ENCODE peak calls at places on chromosome 12, in six cellular contexts. X is foreskin fibroblast, P is Calu3, G is KBM-7, J is iPS-NIHi11, T is M059J. C is an unnamed sample.
A peak's percentile ranks its signal among the peaks of the same experiment; 100 is the strongest.

GRCh38 chr12:53103860-53104305 is 597 bp downstream of the SOAT2 start:
- DNase-seq in X (no peak), G (peak; percentile 73), J (no peak), P (no peak), T (no peak), C (no peak)

GRCh38 chr12:44174053-44174452 is 338.2 kb downstream of the TMEM117 start:
- DNase-seq in X (no peak), G (no peak), P (no peak), J (no peak), T (no peak), C (no peak)

GRCh38 chr12:131784909-131785762 is 43.1 kb upstream of the MMP17 start:
- DNase-seq in T (peak; percentile 68), G (no peak), P (no peak), X (no peak), J (peak; percentile 35), C (no peak)

GRCh38 chr12:110312581-110313360 is 31.7 kb downstream of the ATP2A2 start:
- DNase-seq in P (peak; percentile 23), G (peak; percentile 61), T (peak; percentile 90), J (no peak), X (peak; percentile 85), C (no peak)

GRCh38 chr12:89474615-89475014 is 50.0 kb downstream of the GALNT4 start:
- DNase-seq in G (no peak), T (no peak), P (no peak), X (no peak), J (no peak), C (no peak)

GRCh38 chr12:123050331-123050809 is 69.9 kb downstream of the ARL6IP4 start:
- DNase-seq in X (peak; percentile 71), G (no peak), T (peak; percentile 94), J (no peak), P (no peak), C (no peak)

GRCh38 chr12:124388679-124389536 is 94.0 kb downstream of the RFLNA start:
- DNase-seq in T (peak; percentile 89), X (peak; percentile 95), P (no peak), J (peak; percentile 89), G (no peak), C (no peak)

GRCh38 chr12:50572275-50572674 is 67.5 kb downstream of the DIP2B start:
- DNase-seq in J (no peak), P (no peak), T (peak; percentile 74), G (peak; percentile 71), X (peak; percentile 89), C (no peak)

GRCh38 chr12:93122089-93122488 is 193.0 kb upstream of the EEA1 start:
- DNase-seq in J (no peak), G (no peak), P (no peak), X (peak; percentile 93), T (peak; percentile 67), C (no peak)

GRCh38 chr12:2813573-2814185 is 1.2 kb downstream of the ITFG2 start:
- DNase-seq in T (peak; percentile 72), P (peak; percentile 56), J (peak; percentile 68), X (peak; percentile 84), G (peak; percentile 72), C (no peak)

GRCh38 chr12:2683283-2684025 is 111.3 kb upstream of the FKBP4 start:
- DNase-seq in P (no peak), G (no peak), T (no peak), J (no peak), X (peak; percentile 29), C (no peak)

GRCh38 chr12:113870035-113870434 is 96.1 kb downstream of the RBM19 start:
- DNase-seq in X (no peak), J (no peak), T (no peak), P (no peak), G (no peak), C (no peak)

GRCh38 chr12:91923864-91924263 is 221.8 kb downstream of the BTG1 start:
- DNase-seq in J (no peak), G (no peak), X (no peak), P (no peak), T (no peak), C (no peak)

GRCh38 chr12:110683888-110684287 is 5.0 kb downstream of the HVCN1 start:
- DNase-seq in T (no peak), G (no peak), P (no peak), J (no peak), X (no peak), C (no peak)

GRCh38 chr12:69738351-69739286 is at the start of gene RAB3IP:
- DNase-seq in P (peak; percentile 97), G (peak; percentile 86), T (peak; percentile 75), J (peak; percentile 98), X (peak; percentile 85), C (peak; percentile 21)

GRCh38 chr12:109617496-109617895 is 43.9 kb downstream of the MVK start:
- DNase-seq in X (no peak), T (no peak), P (no peak), J (no peak), G (no peak), C (no peak)

GRCh38 chr12:106022568-106023012 is 116.2 kb downstream of the NUAK1 start:
- DNase-seq in G (no peak), J (no peak), P (peak; percentile 42), T (no peak), X (no peak), C (no peak)

GRCh38 chr12:69056743-69057515 is 124.0 kb upstream of the CPM start:
- DNase-seq in X (peak; percentile 87), G (no peak), P (no peak), T (peak; percentile 60), J (no peak), C (peak; percentile 32)

GRCh38 chr12:15227004-15227679 is 5.9 kb upstream of the RERG start:
- DNase-seq in G (peak; percentile 53), P (peak; percentile 45), J (peak; percentile 41), T (peak; percentile 37), X (peak; percentile 78), C (no peak)

GRCh38 chr12:6471992-6472366 is 1.5 kb upstream of the VAMP1 start:
- DNase-seq in X (peak; percentile 65), J (no peak), T (peak; percentile 46), P (no peak), G (no peak), C (no peak)

GRCh38 chr12:99976762-99977161 is 8.0 kb downstream of the ANKS1B start:
- DNase-seq in X (no peak), T (no peak), P (no peak), J (no peak), G (no peak), C (no peak)

GRCh38 chr12:15728118-15728598 is 61.0 kb downstream of the EPS8 start:
- DNase-seq in G (no peak), T (peak; percentile 88), J (no peak), P (no peak), X (peak; percentile 88), C (peak; percentile 58)

GRCh38 chr12:32083489-32083888 is 23.2 kb upstream of the BICD1 start:
- DNase-seq in G (no peak), X (peak; percentile 85), P (no peak), J (no peak), T (peak; percentile 84), C (no peak)

GRCh38 chr12:3003593-3003992 is 44.4 kb downstream of the TEAD4 start:
- DNase-seq in T (no peak), G (no peak), P (no peak), J (no peak), X (no peak), C (no peak)

GRCh38 chr12:88579572-88579940 is 715 bp downstream of the KITLG start:
- DNase-seq in G (no peak), P (peak; percentile 52), T (peak; percentile 45), X (peak; percentile 55), J (peak; percentile 48), C (no peak)

GRCh38 chr12:109052097-109052414 is 320 bp upstream of the USP30 start:
- DNase-seq in X (no peak), P (no peak), T (no peak), G (no peak), J (no peak), C (no peak)

GRCh38 chr12:93762059-93762719 is 85.0 kb downstream of the CRADD start:
- DNase-seq in G (no peak), P (no peak), T (peak; percentile 48), J (no peak), X (peak; percentile 48), C (no peak)

GRCh38 chr12:76428117-76428516 is 79.9 kb upstream of the BBS10 start:
- DNase-seq in J (no peak), G (no peak), X (no peak), T (no peak), P (no peak), C (no peak)

GRCh38 chr12:12229556-12230092 is 37.2 kb downstream of the LRP6 start:
- DNase-seq in X (peak; percentile 52), J (no peak), T (no peak), P (no peak), G (no peak), C (no peak)

GRCh38 chr12:6141048-6141447 is 16.6 kb upstream of the VWF start:
- DNase-seq in P (no peak), J (no peak), G (peak; percentile 85), T (no peak), X (peak; percentile 23), C (no peak)

GRCh38 chr12:57099766-57100165 is 10.9 kb downstream of the NAB2 start:
- DNase-seq in J (peak; percentile 3), T (no peak), X (no peak), P (no peak), G (no peak), C (no peak)

GRCh38 chr12:132084681-132085635 is 59.2 kb downstream of the DDX51 start:
- DNase-seq in J (peak; percentile 80), T (peak; percentile 35), G (peak; percentile 43), P (peak; percentile 70), X (peak; percentile 84), C (no peak)

GRCh38 chr12:42023733-42024494 is 120.8 kb downstream of the GXYLT1 start:
- DNase-seq in G (peak; percentile 84), T (peak; percentile 66), J (peak; percentile 81), X (peak; percentile 84), P (peak; percentile 68), C (peak; percentile 20)

GRCh38 chr12:104516821-104517220 is 60.1 kb downstream of the CHST11 start:
- DNase-seq in J (no peak), T (no peak), X (no peak), P (no peak), G (no peak), C (no peak)

GRCh38 chr12:85575115-85576096 is 260.8 kb downstream of the RASSF9 start:
- DNase-seq in G (peak; percentile 71), T (peak; percentile 60), J (peak; percentile 68), X (peak; percentile 81), P (peak; percentile 64), C (peak; percentile 32)